ENCODE peak calls at places on chromosomes 7 and 10, in six cellular contexts. N, P, Z, I, D and V are unnamed samples.

GRCh38 chr10:102583435-102584417 is 60.6 kb upstream of the TRIM8 start:
- DNase-seq in N (peak; percentile 95), P (peak; percentile 71), Z (peak; percentile 90), I (peak; percentile 85), D (peak; percentile 87), V (peak; percentile 89)

GRCh38 chr10:72089618-72090017 is 1.3 kb upstream of the SPOCK2 start:
- DNase-seq in N (no peak), P (no peak), Z (no peak), I (no peak), D (no peak), V (no peak)

GRCh38 chr7:37205451-37205850 is 243.2 kb downstream of the ELMO1 start:
- DNase-seq in N (no peak), P (no peak), Z (no peak), I (peak; percentile 92), D (no peak), V (no peak)

GRCh38 chr10:79137826-79138225 is 69.1 kb downstream of the ZMIZ1 start:
- DNase-seq in N (no peak), P (no peak), Z (peak; percentile 57), I (peak; percentile 73), D (no peak), V (peak; percentile 72)

GRCh38 chr10:132339276-132339675 is 7.3 kb downstream of the LRRC27 start:
- DNase-seq in N (no peak), P (no peak), Z (no peak), I (no peak), D (no peak), V (no peak)

GRCh38 chr10:104080762-104081161 is 4.9 kb downstream of the COL17A1 start:
- DNase-seq in N (peak; percentile 20), P (no peak), Z (no peak), I (peak; percentile 42), D (peak; percentile 29), V (no peak)

GRCh38 chr7:29924684-29925083 is 64.9 kb downstream of the SCRN1 start:
- DNase-seq in N (no peak), P (no peak), Z (no peak), I (no peak), D (no peak), V (peak; percentile 36)

GRCh38 chr7:44634839-44635591 is 28.6 kb downstream of the OGDH start:
- DNase-seq in N (no peak), P (no peak), Z (no peak), I (no peak), D (no peak), V (no peak)

GRCh38 chr7:94580601-94581000 is 71.0 kb downstream of the CASD1 start:
- DNase-seq in N (peak; percentile 41), P (no peak), Z (no peak), I (no peak), D (peak; percentile 6), V (no peak)

GRCh38 chr10:124802313-124802675 is 675 bp downstream of the ABRAXAS2 start:
- DNase-seq in N (no peak), P (no peak), Z (no peak), I (no peak), D (peak; percentile 7), V (peak; percentile 41)

GRCh38 chr7:22116451-22117027 is 170.8 kb upstream of the CDCA7L start:
- DNase-seq in N (no peak), P (no peak), Z (no peak), I (no peak), D (no peak), V (no peak)

GRCh38 chr10:12243860-12244620 is 48.1 kb downstream of the CDC123 start:
- DNase-seq in N (no peak), P (no peak), Z (no peak), I (no peak), D (no peak), V (peak; percentile 51)
- TF ChIP-seq CTCF in N (no peak), P (no peak), Z (no peak), I (no peak), D (no peak), V (no peak)

GRCh38 chr7:31126976-31127375 is 74.9 kb downstream of the ADCYAP1R1 start:
- DNase-seq in N (no peak), P (no peak), Z (no peak), I (no peak), D (peak; percentile 19), V (no peak)

GRCh38 chr7:31133497-31133896 is 81.4 kb downstream of the ADCYAP1R1 start:
- DNase-seq in N (no peak), P (no peak), Z (no peak), I (no peak), D (no peak), V (no peak)

GRCh38 chr7:31125171-31125570 is 73.1 kb downstream of the ADCYAP1R1 start:
- DNase-seq in N (no peak), P (no peak), Z (no peak), I (no peak), D (no peak), V (no peak)

GRCh38 chr7:31123726-31124125 is 71.6 kb downstream of the ADCYAP1R1 start:
- DNase-seq in N (no peak), P (no peak), Z (no peak), I (no peak), D (no peak), V (no peak)

GRCh38 chr7:31129067-31129466 is 77.0 kb downstream of the ADCYAP1R1 start:
- DNase-seq in N (no peak), P (no peak), Z (no peak), I (no peak), D (no peak), V (no peak)
- TF ChIP-seq CTCF in N (no peak), P (no peak), Z (no peak), I (no peak), D (no peak), V (no peak)

GRCh38 chr10:13276749-13277394 is 23.0 kb downstream of the PHYH start:
- DNase-seq in N (no peak), P (no peak), Z (peak; percentile 64), I (no peak), D (no peak), V (no peak)
- TF ChIP-seq CTCF in N (no peak), P (no peak), Z (peak; percentile 50), I (no peak), D (no peak), V (no peak)

DNA sequence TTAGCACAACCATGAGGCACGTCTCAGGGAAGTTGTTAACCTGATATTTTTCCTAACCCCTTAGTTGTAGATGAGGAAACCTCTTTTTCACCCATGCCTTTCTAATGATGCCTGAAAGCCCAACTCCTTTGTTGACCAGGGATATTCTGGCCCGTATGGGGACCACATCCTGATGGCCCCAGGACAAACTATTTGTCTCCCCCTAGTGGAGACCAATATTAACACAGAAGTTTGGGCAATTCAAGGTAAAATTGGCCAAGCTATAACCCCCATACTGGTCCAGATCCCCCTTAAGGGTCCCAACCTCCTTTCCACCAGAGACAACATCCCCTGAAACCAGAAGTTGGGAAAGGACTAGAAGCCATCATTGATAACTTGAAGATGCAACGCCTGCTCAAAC is 893.3 kb downstream of the SORCS1 start:
- DNase-seq in N (no peak), P (no peak), Z (no peak), I (no peak), D (no peak), V (no peak)
- TF ChIP-seq CTCF in N (no peak), P (no peak), Z (no peak), I (peak; percentile 42), D (no peak), V (peak; percentile 30)

GRCh38 chr10:28533571-28534304 is 820 bp downstream of the WAC start:
- DNase-seq in N (peak; percentile 46), P (peak; percentile 62), Z (peak; percentile 74), I (peak; percentile 48), D (peak; percentile 70), V (peak; percentile 56)

GRCh38 chr10:28530751-28531150 is 2.2 kb upstream of the WAC start:
- DNase-seq in N (no peak), P (no peak), Z (no peak), I (no peak), D (no peak), V (no peak)

GRCh38 chr10:28532223-28532508 is 752 bp upstream of the WAC start:
- DNase-seq in N (peak; percentile 21), P (no peak), Z (peak; percentile 59), I (no peak), D (no peak), V (peak; percentile 66)

GRCh38 chr10:28533315-28533564 is 322 bp downstream of the WAC start:
- DNase-seq in N (no peak), P (no peak), Z (no peak), I (no peak), D (no peak), V (no peak)

DNA sequence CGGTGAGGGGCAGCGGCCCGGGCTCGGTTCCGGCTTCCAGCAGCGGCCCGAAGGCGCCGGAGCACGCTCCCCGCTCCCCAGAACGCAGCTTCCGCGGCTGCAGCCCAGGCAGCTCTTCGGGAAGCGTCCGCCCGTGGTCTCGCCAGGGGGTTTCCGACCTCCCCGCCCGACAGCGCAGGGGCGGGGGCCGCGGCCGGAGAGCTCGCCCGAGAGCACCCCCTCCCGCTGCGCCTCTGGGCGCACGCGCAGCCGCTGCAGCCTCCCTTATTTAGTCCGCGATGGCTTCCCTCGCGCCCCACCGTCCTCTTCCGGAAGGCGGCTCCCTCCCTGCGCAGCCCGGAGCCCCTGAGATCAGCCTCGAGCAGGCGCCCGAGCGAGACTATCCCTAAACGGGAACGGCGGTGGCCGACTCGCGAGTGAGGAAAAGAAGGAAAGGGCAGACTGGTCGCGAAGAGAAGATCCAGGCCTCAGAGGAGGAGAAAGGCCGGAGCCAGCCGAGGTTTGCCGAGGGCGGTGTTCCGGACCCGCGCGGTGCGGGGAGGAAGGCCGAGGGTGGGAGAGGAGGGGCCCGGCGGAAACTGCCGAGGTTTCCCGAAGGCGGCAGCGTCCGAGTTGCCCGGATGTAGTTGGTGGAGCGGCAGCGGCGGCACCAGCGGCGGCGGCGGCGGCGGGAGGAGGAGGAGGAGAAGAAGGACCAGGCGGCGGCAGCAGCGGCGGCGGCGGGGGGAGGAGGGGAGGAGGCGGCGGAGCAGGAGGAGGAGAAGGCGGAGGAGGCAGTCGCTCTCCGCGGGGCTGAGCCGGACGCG is at the start of gene WAC:
- DNase-seq in N (peak; percentile 67), P (peak; percentile 97), Z (peak; percentile 96), I (peak; percentile 94), D (peak; percentile 97), V (peak; percentile 94)
- TF ChIP-seq CTCF in N (no peak), P (peak; percentile 30), Z (peak; percentile 66), I (no peak), D (no peak), V (no peak)

GRCh38 chr7:76049295-76049694 is 1.4 kb downstream of the MDH2 start:
- DNase-seq in N (no peak), P (no peak), Z (no peak), I (no peak), D (no peak), V (no peak)

GRCh38 chr7:76047811-76048667 is at the start of the genes MDH2 and STYXL1:
- DNase-seq in N (peak; percentile 98), P (peak; percentile 71), Z (peak; percentile 93), I (peak; percentile 96), D (peak; percentile 97), V (peak; percentile 98)

GRCh38 chr7:76050545-76050944 is 2.6 kb downstream of the MDH2 start:
- DNase-seq in N (no peak), P (no peak), Z (no peak), I (no peak), D (no peak), V (no peak)

GRCh38 chr7:76047305-76047810 is 442 bp downstream of the STYXL1 start:
- DNase-seq in N (no peak), P (no peak), Z (no peak), I (no peak), D (no peak), V (peak; percentile 44)

GRCh38 chr7:76048668-76048988 is 722 bp downstream of the MDH2 start:
- DNase-seq in N (peak; percentile 58), P (peak; percentile 9), Z (no peak), I (peak; percentile 59), D (peak; percentile 76), V (peak; percentile 61)
- TF ChIP-seq CTCF in N (no peak), P (no peak), Z (no peak), I (peak; percentile 19), D (no peak), V (no peak)